ENCODE peak calls at places on chromosomes 2 and 18, in eight cellular contexts. P is H4; X is cardiac fibroblast; I is AG04450; M is left ventricle myocardium superior; W is stimulated activated CD8-positive, alpha-beta memory T cell treated with anti-CD3 and anti-CD28 coated beads, Interleukin-15, amount 100 ng/mL, for 24 hours; U is A549; S is hepatic stellate cell. C is an unnamed sample.

GRCh38 chr2:39304729-39305128 is 61.0 kb upstream of the CDKL4 start:
- DNase-seq in P (peak), X (peak), I (no peak), M (no peak), W (no peak), U (no peak), S (no peak), C (no peak)

GRCh38 chr2:158056875-158057274 is 44.8 kb upstream of the UPP2 start:
- DNase-seq in P (no peak), X (no peak), I (no peak), M (no peak), W (no peak), U (no peak), S (no peak), C (no peak)

GRCh38 chr2:32752205-32752604 is 124.4 kb downstream of the TTC27 start:
- DNase-seq in P (no peak), X (peak), I (no peak), M (no peak), W (no peak), U (no peak), S (no peak), C (no peak)

GRCh38 chr2:63488118-63488713 is 100.1 kb downstream of the WDPCP start:
- DNase-seq in P (peak), X (peak), I (no peak), M (no peak), W (no peak), U (peak), S (peak), C (no peak)

GRCh38 chr2:177334940-177335543 is 57.5 kb upstream of the AGPS start:
- DNase-seq in P (peak), X (peak), I (no peak), M (no peak), W (no peak), U (peak), S (no peak), C (no peak)

GRCh38 chr2:205041472-205042130 is 496.3 kb downstream of the PARD3B start:
- DNase-seq in P (no peak), X (no peak), I (no peak), M (no peak), W (no peak), U (no peak), S (no peak), C (no peak)

GRCh38 chr2:120983344-120983743 is 247.7 kb downstream of the GLI2 start:
- DNase-seq in P (no peak), X (no peak), I (peak), M (no peak), W (no peak), U (no peak), S (no peak), C (no peak)

GRCh38 chr2:230787101-230787500 is 74.5 kb downstream of the CAB39 start:
- DNase-seq in P (no peak), X (no peak), I (no peak), M (no peak), W (no peak), U (no peak), S (no peak), C (no peak)

GRCh38 chr2:185857676-185858075 is 119.1 kb downstream of the FSIP2 start:
- DNase-seq in P (no peak), X (peak), I (no peak), M (no peak), W (no peak), U (no peak), S (no peak), C (no peak)

GRCh38 chr2:20223345-20224190 is 1.4 kb downstream of the SDC1 start:
- DNase-seq in P (peak), X (peak), I (no peak), M (peak), W (no peak), U (peak), S (peak), C (no peak)

GRCh38 chr18:2900742-2901404 is 54.1 kb downstream of the EMILIN2 start:
- DNase-seq in P (no peak), X (no peak), I (no peak), M (no peak), W (no peak), U (no peak), S (no peak), C (peak)

GRCh38 chr2:178397002-178397605 is 53.9 kb downstream of the PRKRA start:
- DNase-seq in P (peak), X (peak), I (no peak), M (no peak), W (no peak), U (peak), S (peak), C (no peak)

GRCh38 chr2:10413488-10413887 is 34.6 kb downstream of the ODC1 start:
- DNase-seq in P (no peak), X (no peak), I (no peak), M (no peak), W (no peak), U (no peak), S (no peak), C (no peak)

GRCh38 chr2:152320166-152320565 is 14.8 kb upstream of the FMNL2 start:
- DNase-seq in P (peak), X (peak), I (no peak), M (no peak), W (no peak), U (no peak), S (no peak), C (no peak)

GRCh38 chr18:3720818-3721545 is 271.0 kb downstream of the TGIF1 start:
- DNase-seq in P (no peak), X (no peak), I (no peak), M (no peak), W (no peak), U (no peak), S (no peak), C (no peak)

GRCh38 chr2:43009448-43009847 is 217.0 kb downstream of the ZFP36L2 start:
- DNase-seq in P (no peak), X (no peak), I (no peak), M (no peak), W (no peak), U (no peak), S (no peak), C (no peak)

GRCh38 chr18:77647472-77647871 is 397.8 kb downstream of the GALR1 start:
- DNase-seq in P (no peak), X (no peak), I (no peak), M (no peak), W (no peak), U (no peak), S (no peak), C (no peak)

GRCh38 chr2:157487271-157487610 is 43.4 kb upstream of the CYTIP start:
- DNase-seq in P (no peak), X (no peak), I (no peak), M (no peak), W (no peak), U (no peak), S (no peak), C (no peak)

GRCh38 chr2:45707661-45708060 is 56.2 kb downstream of the PRKCE start:
- DNase-seq in P (no peak), X (no peak), I (no peak), M (no peak), W (no peak), U (no peak), S (no peak), C (no peak)

GRCh38 chr2:235670974-235671787 is 177.3 kb downstream of the AGAP1 start:
- DNase-seq in P (no peak), X (no peak), I (no peak), M (no peak), W (no peak), U (no peak), S (no peak), C (no peak)

GRCh38 chr18:22032392-22032961 is 136.9 kb upstream of the GATA6 start:
- DNase-seq in P (peak), X (peak), I (peak), M (no peak), W (no peak), U (peak), S (peak), C (no peak)

GRCh38 chr18:70491734-70492348 is 203.0 kb downstream of the SOCS6 start:
- DNase-seq in P (peak), X (peak), I (no peak), M (peak), W (no peak), U (peak), S (peak), C (no peak)

C was measured in cardiac septum.